ENCODE peak calls at places on chromosome 1, in four cellular contexts. Q, E, P and Y are unnamed samples.

GRCh38 chr1:14853518-14853917 is 255.0 kb downstream of the KAZN start:
- DNase-seq in Q (no peak), E (no peak), P (no peak), Y (no peak)

GRCh38 chr1:20496241-20496661 is 10.2 kb upstream of the CAMK2N1 start:
- DNase-seq in Q (no peak), E (peak), P (peak), Y (no peak)

GRCh38 chr1:47656719-47657685 is 219.2 kb downstream of the FOXD2 start:
- DNase-seq in Q (no peak), E (peak), P (no peak), Y (no peak)

GRCh38 chr1:70874826-70875225 is 172.8 kb downstream of the PTGER3 start:
- DNase-seq in Q (no peak), E (no peak), P (no peak), Y (no peak)

GRCh38 chr1:4120557-4121292 is 220.7 kb upstream of the C1orf174 start:
- DNase-seq in Q (no peak), E (no peak), P (no peak), Y (no peak)

GRCh38 chr1:6385673-6386191 is 7.8 kb downstream of the ACOT7 start:
- DNase-seq in Q (no peak), E (peak), P (peak), Y (peak)

GRCh38 chr1:226479432-226479831 is 69.1 kb upstream of the STUM start:
- DNase-seq in Q (no peak), E (no peak), P (peak), Y (no peak)

GRCh38 chr1:87524021-87524754 is 195.5 kb downstream of the LMO4 start:
- DNase-seq in Q (no peak), E (no peak), P (no peak), Y (no peak)

GRCh38 chr1:79193211-79194079 is 186.9 kb upstream of the ADGRL4 start:
- DNase-seq in Q (no peak), E (peak), P (peak), Y (peak)

GRCh38 chr1:18107671-18108312 is at the start of gene IGSF21:
- DNase-seq in Q (no peak), E (no peak), P (no peak), Y (peak)

GRCh38 chr1:18105196-18105595 is 2.4 kb upstream of the IGSF21 start:
- DNase-seq in Q (no peak), E (no peak), P (no peak), Y (no peak)

GRCh38 chr1:18101508-18101907 is 6.1 kb upstream of the IGSF21 start:
- DNase-seq in Q (no peak), E (no peak), P (no peak), Y (no peak)

GRCh38 chr1:18103788-18104421 is 3.7 kb upstream of the IGSF21 start:
- DNase-seq in Q (no peak), E (no peak), P (no peak), Y (no peak)

GRCh38 chr1:18104546-18105100 is 3.0 kb upstream of the IGSF21 start:
- DNase-seq in Q (no peak), E (no peak), P (no peak), Y (no peak)
- TF ChIP-seq CTCF in Q (no peak), E (no peak), P (no peak), Y (no peak)

GRCh38 chr1:201546093-201546492 is 7.2 kb downstream of the NAV1 start:
- DNase-seq in Q (peak), E (no peak), P (no peak), Y (no peak)
- TF ChIP-seq CTCF in Q (peak), E (no peak), P (no peak), Y (no peak)

GRCh38 chr1:90951009-90951408 is 70.8 kb downstream of the ZNF644 start:
- DNase-seq in Q (no peak), E (no peak), P (no peak), Y (no peak)
- TF ChIP-seq CTCF in Q (no peak), E (no peak), P (no peak), Y (no peak)

DNA sequence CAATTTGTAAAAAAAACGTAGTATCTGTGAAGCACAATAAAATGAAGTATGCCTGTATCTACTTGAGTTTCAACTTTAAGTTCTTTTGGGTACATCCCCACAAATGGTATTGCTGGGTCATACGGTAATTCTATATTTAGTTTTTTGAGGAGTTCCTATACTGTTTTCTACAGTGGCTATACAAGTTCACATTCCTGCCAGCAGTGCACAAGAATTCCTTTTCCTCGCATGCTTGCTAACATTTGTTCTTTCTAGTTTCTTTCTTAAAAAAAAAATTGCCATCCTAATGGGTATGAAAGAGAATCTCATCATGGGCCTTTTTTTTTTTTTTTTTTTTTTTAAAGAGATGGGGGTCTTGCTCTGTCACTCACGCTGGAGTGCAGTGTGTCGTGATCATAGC is 41.9 kb downstream of the UCK2 start:
- DNase-seq in Q (no peak), E (no peak), P (no peak), Y (no peak)
- TF ChIP-seq CTCF in Q (no peak), E (no peak), P (peak), Y (peak)

GRCh38 chr1:40306296-40306695 is 10.8 kb downstream of the COL9A2 start:
- DNase-seq in Q (no peak), E (no peak), P (no peak), Y (no peak)

GRCh38 chr1:40307186-40307585 is 9.9 kb downstream of the COL9A2 start:
- DNase-seq in Q (no peak), E (no peak), P (no peak), Y (no peak)

GRCh38 chr1:40305871-40306270 is 11.2 kb downstream of the COL9A2 start:
- DNase-seq in Q (no peak), E (no peak), P (no peak), Y (no peak)

GRCh38 chr1:40303790-40304189 is 13.3 kb downstream of the COL9A2 start:
- DNase-seq in Q (no peak), E (no peak), P (no peak), Y (no peak)

GRCh38 chr1:40305451-40305850 is 11.6 kb downstream of the COL9A2 start:
- DNase-seq in Q (peak), E (no peak), P (no peak), Y (no peak)
- TF ChIP-seq CTCF in Q (peak), E (no peak), P (no peak), Y (no peak)